ENCODE peak calls at places on chromosomes 1 and 21, in nine cellular contexts. I is CD8-positive, alpha-beta memory T cell; G is GM23338; F is left ventricle myocardium inferior; N is spleen; Y is right cardiac atrium; J is fibroblast of lung; O is neuronal stem cell; D is CD4-positive, alpha-beta memory T cell. S is an unnamed sample. For H3K4me1, the result is how much of the 10 kb centered on the place peaks cover.

GRCh38 chr1:183023146-183023600 is at the start of gene LAMC1:
- DNase-seq in I (no peak), N (peak), J (peak), D (no peak), F (peak), G (peak), Y (peak), O (peak), S (peak)

GRCh38 chr1:151199860-151200581 is 1.7 kb downstream of the PIP5K1A start:
- DNase-seq in I (no peak), F (no peak), O (no peak), N (peak), J (peak), Y (no peak), G (peak), D (peak), S (no peak)

GRCh38 chr21:42787613-42788012 is 91.7 kb downstream of the WDR4 start:
- DNase-seq in O (no peak), D (no peak), Y (no peak), G (no peak), N (peak), I (no peak), J (no peak), F (no peak), S (no peak)

GRCh38 chr1:100036718-100037664 is 67.2 kb downstream of the SLC35A3 start:
- DNase-seq in Y (no peak), D (peak), F (no peak), J (peak), N (no peak), I (no peak), O (no peak), G (peak), S (no peak)

GRCh38 chr1:16213013-16213412 is 561 bp upstream of the ARHGEF19 start:
- DNase-seq in D (no peak), N (no peak), O (no peak), F (no peak), J (no peak), I (no peak), Y (no peak), G (no peak), S (no peak)

GRCh38 chr21:41752231-41752681 is 14.6 kb downstream of the RIPK4 start:
- DNase-seq in J (peak), N (no peak), Y (no peak), O (no peak), F (no peak), G (no peak), I (no peak), D (no peak), S (peak)

GRCh38 chr1:39933956-39934941 is 20.7 kb upstream of the MFSD2A start:
- DNase-seq in G (no peak), D (no peak), N (peak), F (peak), I (no peak), J (peak), Y (peak), O (no peak), S (peak)

GRCh38 chr1:221268295-221268694 is 389.1 kb downstream of the HLX start:
- DNase-seq in N (no peak), J (peak), G (no peak), O (no peak), Y (no peak), D (no peak), F (no peak), I (no peak), S (no peak)

GRCh38 chr1:212743901-212744475 is 44.3 kb upstream of the BATF3 start:
- DNase-seq in I (no peak), N (no peak), O (no peak), F (no peak), Y (no peak), G (no peak), J (no peak), D (no peak), S (no peak)

GRCh38 chr1:115655307-115655664 is 13.5 kb downstream of the VANGL1 start:
- DNase-seq in D (no peak), F (no peak), Y (no peak), J (no peak), I (no peak), N (no peak), O (no peak), G (no peak), S (no peak)

GRCh38 chr1:1615256-1616044 is at the start of gene MIB2:
- DNase-seq in D (peak), Y (peak), N (peak), J (peak), G (peak), F (peak), O (peak), I (peak), S (peak)

GRCh38 chr1:172845371-172845770 is 186.5 kb downstream of the FASLG start:
- DNase-seq in D (peak), J (no peak), G (peak), F (no peak), I (peak), O (no peak), N (no peak), Y (no peak), S (no peak)

GRCh38 chr21:33936221-33937038 is 20.8 kb upstream of the ATP5PO start:
- DNase-seq in O (no peak), Y (no peak), G (peak), J (no peak), I (peak), F (no peak), N (no peak), D (peak), S (no peak)

GRCh38 chr1:56506951-56507437 is 72.4 kb downstream of the PLPP3 start:
- DNase-seq in G (no peak), D (no peak), J (no peak), I (no peak), O (no peak), N (no peak), Y (no peak), F (no peak), S (no peak)

GRCh38 chr21:38310619-38311018 is 53.8 kb downstream of the KCNJ15 start:
- DNase-seq in N (no peak), F (no peak), J (peak), D (no peak), G (no peak), Y (no peak), O (no peak), I (no peak), S (no peak)

GRCh38 chr21:36745459-36745858 is 46.5 kb downstream of the SIM2 start:
- DNase-seq in I (no peak), Y (no peak), N (no peak), J (no peak), D (no peak), G (no peak), F (no peak), O (no peak), S (no peak)

GRCh38 chr1:108059945-108060344 is 95.0 kb upstream of the VAV3 start:
- DNase-seq in J (no peak), O (no peak), Y (no peak), I (no peak), D (no peak), N (no peak), F (no peak), G (no peak), S (no peak)

GRCh38 chr1:52502789-52503188 is 50.1 kb downstream of the TUT4 start:
- DNase-seq in Y (no peak), F (no peak), G (no peak), O (no peak), N (no peak), D (no peak), J (no peak), I (no peak), S (no peak)

GRCh38 chr1:19946331-19946751 is 22.9 kb upstream of the PLA2G2E start:
- DNase-seq in Y (no peak), I (no peak), N (no peak), J (no peak), D (no peak), O (no peak), F (no peak), G (no peak), S (no peak)
- H3K27ac ChIP-seq in Y (no peak), I (no peak), N (no peak), J (no peak), D (no peak), O (no peak), F (no peak), G (no peak), S (no peak)

GRCh38 chr1:163170975-163171676 is 31.6 kb downstream of the RGS5 start:
- DNase-seq in F (no peak), G (peak), O (no peak), Y (no peak), J (peak), N (no peak), D (no peak), I (no peak), S (no peak)
- H3K4me3 ChIP-seq in F (no peak), G (no peak), O (no peak), Y (no peak), J (peak), N (no peak), D (no peak), I (no peak), S (no peak)

GRCh38 chr21:14538477-14538876 is 7.6 kb downstream of the SAMSN1 start:
- DNase-seq in J (no peak), N (no peak), O (no peak), G (no peak), I (no peak), F (no peak), Y (no peak), D (no peak), S (no peak)

GRCh38 chr21:14531927-14532326 is 14.2 kb downstream of the SAMSN1 start:
- DNase-seq in Y (no peak), G (no peak), F (no peak), O (no peak), D (no peak), N (no peak), J (no peak), I (no peak), S (no peak)

GRCh38 chr21:14536929-14537328 is 9.2 kb downstream of the SAMSN1 start:
- DNase-seq in F (no peak), G (no peak), D (no peak), I (no peak), Y (no peak), N (no peak), J (no peak), O (no peak), S (no peak)

GRCh38 chr21:14533555-14534400 is 12.3 kb downstream of the SAMSN1 start:
- DNase-seq in J (peak), F (no peak), Y (no peak), O (no peak), D (peak), I (peak), N (no peak), G (no peak), S (no peak)

GRCh38 chr21:14535702-14536101 is 10.4 kb downstream of the SAMSN1 start:
- DNase-seq in F (no peak), G (no peak), Y (no peak), D (no peak), J (no peak), O (no peak), I (no peak), N (no peak), S (no peak)
- H3K4me1 ChIP-seq in F (under half), G (under half), Y (under half), D (half or more), J (under half), O (under half), I (under half), N (half or more), S (under half)

DNA sequence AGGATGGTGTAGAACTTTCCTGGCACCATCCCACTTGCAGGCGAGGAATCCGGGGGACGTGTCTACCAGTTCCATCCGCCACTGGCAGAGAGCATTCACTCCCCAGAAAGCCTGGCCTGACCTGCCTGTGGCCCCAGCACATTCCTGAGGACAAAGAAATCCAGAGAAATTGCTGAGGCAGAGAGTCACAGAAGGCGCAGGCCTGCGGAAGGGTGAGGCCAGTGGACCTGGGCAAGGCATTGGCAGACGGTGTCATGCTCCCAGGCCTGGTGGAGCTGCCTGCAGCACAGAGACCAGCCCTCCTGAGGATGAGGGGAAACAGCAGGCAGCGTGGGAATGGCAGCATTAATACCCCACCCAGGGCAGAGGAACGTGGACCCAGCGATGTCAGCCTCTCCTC is 81.2 kb upstream of the F3 start:
- DNase-seq in O (peak), G (peak), I (no peak), N (no peak), F (no peak), J (peak), D (no peak), Y (no peak), S (peak)
- H3K27ac ChIP-seq in O (peak), G (no peak), I (no peak), N (no peak), F (no peak), J (no peak), D (no peak), Y (no peak), S (peak)

GRCh38 chr1:68228833-68229232 is 3.5 kb downstream of the WLS start:
- DNase-seq in O (no peak), I (no peak), G (peak), J (peak), Y (no peak), N (no peak), D (no peak), F (no peak), S (no peak)
- H3K4me3 ChIP-seq in O (peak), I (no peak), G (no peak), J (peak), Y (no peak), N (no peak), D (no peak), F (peak), S (no peak)